ENCODE peak calls at places on chromosomes 7 and 10, in ten cellular contexts. One of them, this sample, is unnamed.

GRCh38 chr10:63084690-63085377 is 48.3 kb upstream of the NRBF2 start:
- DNase-seq in epithelial cell of proximal tubule: no peak
- DNase-seq in pancreas: no peak
- DNase-seq in AG10803: peak
- DNase-seq in lung: no peak
- DNase-seq in CD8-positive, alpha-beta T cell: no peak
- DNase-seq in LNCaP clone FGC: no peak
- DNase-seq in esophagus muscularis mucosa: no peak
- DNase-seq in astrocyte of the cerebellum: no peak
- DNase-seq in right atrium auricular region: no peak
- DNase-seq in this sample: no peak

GRCh38 chr10:17026686-17027485 is 102.7 kb downstream of the CUBN start:
- DNase-seq in CD8-positive, alpha-beta T cell: peak
- DNase-seq in pancreas: no peak
- DNase-seq in AG10803: peak
- DNase-seq in astrocyte of the cerebellum: no peak
- DNase-seq in LNCaP clone FGC: no peak
- DNase-seq in right atrium auricular region: no peak
- DNase-seq in epithelial cell of proximal tubule: no peak
- DNase-seq in lung: no peak
- DNase-seq in esophagus muscularis mucosa: peak
- DNase-seq in this sample: no peak

GRCh38 chr10:88097092-88097894 is 233.9 kb downstream of the PTEN start:
- DNase-seq in astrocyte of the cerebellum: no peak
- DNase-seq in pancreas: no peak
- DNase-seq in esophagus muscularis mucosa: no peak
- DNase-seq in lung: no peak
- DNase-seq in CD8-positive, alpha-beta T cell: no peak
- DNase-seq in epithelial cell of proximal tubule: no peak
- DNase-seq in right atrium auricular region: no peak
- DNase-seq in AG10803: peak
- DNase-seq in LNCaP clone FGC: no peak
- DNase-seq in this sample: peak

GRCh38 chr10:58393317-58393716 is 8.1 kb downstream of the TFAM start:
- DNase-seq in LNCaP clone FGC: no peak
- DNase-seq in right atrium auricular region: no peak
- DNase-seq in pancreas: no peak
- DNase-seq in CD8-positive, alpha-beta T cell: no peak
- DNase-seq in AG10803: peak
- DNase-seq in esophagus muscularis mucosa: no peak
- DNase-seq in lung: no peak
- DNase-seq in astrocyte of the cerebellum: no peak
- DNase-seq in epithelial cell of proximal tubule: no peak
- DNase-seq in this sample: peak

GRCh38 chr10:107834706-107835105 is 670.2 kb upstream of the SORCS1 start:
- DNase-seq in esophagus muscularis mucosa: no peak
- DNase-seq in CD8-positive, alpha-beta T cell: no peak
- DNase-seq in astrocyte of the cerebellum: no peak
- DNase-seq in LNCaP clone FGC: no peak
- DNase-seq in epithelial cell of proximal tubule: no peak
- DNase-seq in lung: no peak
- DNase-seq in right atrium auricular region: no peak
- DNase-seq in AG10803: no peak
- DNase-seq in pancreas: no peak
- DNase-seq in this sample: peak

GRCh38 chr10:3210251-3210650 is 37.7 kb upstream of the PITRM1 start:
- DNase-seq in LNCaP clone FGC: no peak
- DNase-seq in astrocyte of the cerebellum: no peak
- DNase-seq in AG10803: no peak
- DNase-seq in right atrium auricular region: no peak
- DNase-seq in lung: no peak
- DNase-seq in esophagus muscularis mucosa: no peak
- DNase-seq in epithelial cell of proximal tubule: no peak
- DNase-seq in CD8-positive, alpha-beta T cell: no peak
- DNase-seq in pancreas: no peak
- DNase-seq in this sample: no peak

GRCh38 chr10:73758704-73759511 is 14.7 kb downstream of the SEC24C start:
- DNase-seq in right atrium auricular region: no peak
- DNase-seq in lung: no peak
- DNase-seq in astrocyte of the cerebellum: no peak
- DNase-seq in pancreas: no peak
- DNase-seq in LNCaP clone FGC: no peak
- DNase-seq in AG10803: no peak
- DNase-seq in esophagus muscularis mucosa: no peak
- DNase-seq in epithelial cell of proximal tubule: no peak
- DNase-seq in CD8-positive, alpha-beta T cell: no peak
- DNase-seq in this sample: no peak

GRCh38 chr7:150435390-150436073 is 14.9 kb upstream of the GIMAP8 start:
- DNase-seq in AG10803: no peak
- DNase-seq in pancreas: no peak
- DNase-seq in right atrium auricular region: peak
- DNase-seq in lung: no peak
- DNase-seq in epithelial cell of proximal tubule: no peak
- DNase-seq in esophagus muscularis mucosa: no peak
- DNase-seq in LNCaP clone FGC: no peak
- DNase-seq in CD8-positive, alpha-beta T cell: no peak
- DNase-seq in astrocyte of the cerebellum: no peak
- DNase-seq in this sample: no peak

GRCh38 chr10:16809074-16809718 is 8.0 kb downstream of the RSU1 start:
- DNase-seq in esophagus muscularis mucosa: no peak
- DNase-seq in astrocyte of the cerebellum: no peak
- DNase-seq in CD8-positive, alpha-beta T cell: peak
- DNase-seq in epithelial cell of proximal tubule: no peak
- DNase-seq in pancreas: no peak
- DNase-seq in AG10803: peak
- DNase-seq in LNCaP clone FGC: no peak
- DNase-seq in right atrium auricular region: no peak
- DNase-seq in lung: no peak
- DNase-seq in this sample: peak

GRCh38 chr10:132112611-132113010 is 46.9 kb downstream of the JAKMIP3 start:
- DNase-seq in astrocyte of the cerebellum: no peak
- DNase-seq in LNCaP clone FGC: no peak
- DNase-seq in CD8-positive, alpha-beta T cell: no peak
- DNase-seq in lung: no peak
- DNase-seq in esophagus muscularis mucosa: no peak
- DNase-seq in pancreas: no peak
- DNase-seq in epithelial cell of proximal tubule: no peak
- DNase-seq in right atrium auricular region: no peak
- DNase-seq in AG10803: no peak
- DNase-seq in this sample: no peak
- H3K4me3 ChIP-seq in astrocyte of the cerebellum: no peak
- H3K4me3 ChIP-seq in LNCaP clone FGC: no peak
- H3K4me3 ChIP-seq in CD8-positive, alpha-beta T cell: no peak
- H3K4me3 ChIP-seq in lung: no peak
- H3K4me3 ChIP-seq in esophagus muscularis mucosa: no peak
- H3K4me3 ChIP-seq in pancreas: no peak
- H3K4me3 ChIP-seq in epithelial cell of proximal tubule: no peak
- H3K4me3 ChIP-seq in right atrium auricular region: no peak
- H3K4me3 ChIP-seq in AG10803: no peak
- H3K4me3 ChIP-seq in this sample: no peak

GRCh38 chr7:96169439-96169838 is 152.5 kb downstream of the SLC25A13 start:
- DNase-seq in astrocyte of the cerebellum: no peak
- DNase-seq in CD8-positive, alpha-beta T cell: no peak
- DNase-seq in epithelial cell of proximal tubule: peak
- DNase-seq in AG10803: no peak
- DNase-seq in pancreas: no peak
- DNase-seq in lung: no peak
- DNase-seq in right atrium auricular region: no peak
- DNase-seq in esophagus muscularis mucosa: no peak
- DNase-seq in LNCaP clone FGC: no peak
- DNase-seq in this sample: no peak
- TF ChIP-seq CTCF in astrocyte of the cerebellum: no peak
- TF ChIP-seq CTCF in CD8-positive, alpha-beta T cell: no peak
- TF ChIP-seq CTCF in epithelial cell of proximal tubule: peak
- TF ChIP-seq CTCF in AG10803: no peak
- TF ChIP-seq CTCF in pancreas: no peak
- TF ChIP-seq CTCF in lung: no peak
- TF ChIP-seq CTCF in right atrium auricular region: no peak
- TF ChIP-seq CTCF in esophagus muscularis mucosa: no peak
- TF ChIP-seq CTCF in LNCaP clone FGC: no peak
- TF ChIP-seq CTCF in this sample: no peak

DNA sequence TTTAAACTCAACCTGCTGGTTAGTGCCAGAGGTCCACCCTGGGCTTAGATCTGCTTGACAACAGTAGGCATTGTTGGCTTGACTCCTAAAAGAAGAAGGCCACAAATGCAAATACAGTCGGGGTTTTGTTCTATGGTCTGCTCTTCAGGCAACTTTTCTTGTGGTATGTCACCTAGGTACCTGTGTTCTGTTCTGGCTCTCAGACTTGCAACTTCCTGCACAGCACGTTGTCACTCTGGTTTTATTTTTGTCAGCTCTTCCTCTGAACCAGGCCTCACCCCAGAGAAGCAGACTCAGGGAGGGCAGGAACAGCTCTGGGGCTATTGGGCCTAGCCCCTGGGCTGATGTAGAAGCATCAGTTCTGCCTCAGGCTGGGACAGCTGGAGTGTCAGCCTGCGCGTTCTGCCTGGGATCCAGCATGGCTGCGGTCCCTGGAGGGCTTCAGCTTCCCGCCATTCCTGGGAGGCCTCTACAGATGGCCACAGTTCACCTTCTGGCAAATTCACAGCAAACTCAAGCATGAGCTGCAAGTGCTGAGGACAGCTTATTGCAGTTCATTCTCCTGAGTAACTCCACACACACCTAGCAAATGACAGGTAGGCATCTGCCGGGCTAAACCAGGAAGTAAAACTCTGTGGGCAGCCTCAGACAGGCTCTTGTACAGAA is 11.0 kb upstream of the PDCD4 start:
- DNase-seq in astrocyte of the cerebellum: no peak
- DNase-seq in LNCaP clone FGC: no peak
- DNase-seq in CD8-positive, alpha-beta T cell: peak
- DNase-seq in epithelial cell of proximal tubule: no peak
- DNase-seq in AG10803: no peak
- DNase-seq in esophagus muscularis mucosa: no peak
- DNase-seq in pancreas: no peak
- DNase-seq in right atrium auricular region: no peak
- DNase-seq in lung: no peak
- DNase-seq in this sample: no peak
- H3K4me3 ChIP-seq in astrocyte of the cerebellum: no peak
- H3K4me3 ChIP-seq in LNCaP clone FGC: no peak
- H3K4me3 ChIP-seq in CD8-positive, alpha-beta T cell: peak
- H3K4me3 ChIP-seq in epithelial cell of proximal tubule: no peak
- H3K4me3 ChIP-seq in AG10803: no peak
- H3K4me3 ChIP-seq in esophagus muscularis mucosa: no peak
- H3K4me3 ChIP-seq in pancreas: no peak
- H3K4me3 ChIP-seq in right atrium auricular region: no peak
- H3K4me3 ChIP-seq in lung: no peak
- H3K4me3 ChIP-seq in this sample: no peak

GRCh38 chr7:128919881-128920789 is 9.6 kb upstream of the KCP start:
- DNase-seq in lung: no peak
- DNase-seq in CD8-positive, alpha-beta T cell: no peak
- DNase-seq in esophagus muscularis mucosa: no peak
- DNase-seq in AG10803: no peak
- DNase-seq in LNCaP clone FGC: no peak
- DNase-seq in astrocyte of the cerebellum: no peak
- DNase-seq in pancreas: no peak
- DNase-seq in right atrium auricular region: no peak
- DNase-seq in epithelial cell of proximal tubule: no peak
- DNase-seq in this sample: no peak
- TF ChIP-seq CTCF in lung: no peak
- TF ChIP-seq CTCF in CD8-positive, alpha-beta T cell: no peak
- TF ChIP-seq CTCF in esophagus muscularis mucosa: no peak
- TF ChIP-seq CTCF in AG10803: no peak
- TF ChIP-seq CTCF in LNCaP clone FGC: no peak
- TF ChIP-seq CTCF in astrocyte of the cerebellum: no peak
- TF ChIP-seq CTCF in pancreas: no peak
- TF ChIP-seq CTCF in right atrium auricular region: no peak
- TF ChIP-seq CTCF in epithelial cell of proximal tubule: peak
- TF ChIP-seq CTCF in this sample: no peak

GRCh38 chr10:29702288-29703164 is 67.8 kb upstream of the SVIL start:
- DNase-seq in lung: no peak
- DNase-seq in pancreas: no peak
- DNase-seq in epithelial cell of proximal tubule: no peak
- DNase-seq in LNCaP clone FGC: no peak
- DNase-seq in AG10803: peak
- DNase-seq in esophagus muscularis mucosa: no peak
- DNase-seq in CD8-positive, alpha-beta T cell: no peak
- DNase-seq in astrocyte of the cerebellum: no peak
- DNase-seq in right atrium auricular region: no peak
- DNase-seq in this sample: peak
- H3K4me3 ChIP-seq in lung: no peak
- H3K4me3 ChIP-seq in pancreas: no peak
- H3K4me3 ChIP-seq in epithelial cell of proximal tubule: no peak
- H3K4me3 ChIP-seq in LNCaP clone FGC: no peak
- H3K4me3 ChIP-seq in AG10803: no peak
- H3K4me3 ChIP-seq in esophagus muscularis mucosa: no peak
- H3K4me3 ChIP-seq in CD8-positive, alpha-beta T cell: no peak
- H3K4me3 ChIP-seq in astrocyte of the cerebellum: no peak
- H3K4me3 ChIP-seq in right atrium auricular region: no peak
- H3K4me3 ChIP-seq in this sample: no peak

GRCh38 chr7:146772581-146772980 is 656.0 kb downstream of the CNTNAP2 start:
- DNase-seq in epithelial cell of proximal tubule: no peak
- DNase-seq in CD8-positive, alpha-beta T cell: no peak
- DNase-seq in LNCaP clone FGC: no peak
- DNase-seq in lung: no peak
- DNase-seq in astrocyte of the cerebellum: no peak
- DNase-seq in AG10803: no peak
- DNase-seq in pancreas: no peak
- DNase-seq in right atrium auricular region: no peak
- DNase-seq in esophagus muscularis mucosa: no peak
- DNase-seq in this sample: no peak
- TF ChIP-seq CTCF in epithelial cell of proximal tubule: no peak
- TF ChIP-seq CTCF in CD8-positive, alpha-beta T cell: no peak
- TF ChIP-seq CTCF in LNCaP clone FGC: peak
- TF ChIP-seq CTCF in lung: no peak
- TF ChIP-seq CTCF in astrocyte of the cerebellum: no peak
- TF ChIP-seq CTCF in AG10803: no peak
- TF ChIP-seq CTCF in pancreas: no peak
- TF ChIP-seq CTCF in right atrium auricular region: no peak
- TF ChIP-seq CTCF in esophagus muscularis mucosa: no peak
- TF ChIP-seq CTCF in this sample: no peak

DNA sequence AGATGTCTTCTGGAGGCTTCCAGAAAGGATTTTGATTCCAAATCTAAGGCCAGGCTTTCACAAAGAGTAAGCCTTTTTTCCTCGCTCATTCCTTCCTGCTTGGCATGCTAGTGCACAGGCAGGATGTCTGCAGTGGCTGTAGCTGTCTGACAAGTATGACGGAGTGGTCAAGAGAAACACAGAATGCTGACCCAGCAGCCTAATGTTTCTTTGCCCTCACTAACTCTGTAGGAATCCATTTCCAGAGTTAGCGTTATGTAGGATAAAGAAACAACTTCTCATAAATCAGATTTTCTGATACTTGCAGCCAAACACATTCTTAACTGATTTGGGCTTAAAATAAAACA is 190.8 kb upstream of the AGK start:
- DNase-seq in astrocyte of the cerebellum: no peak
- DNase-seq in esophagus muscularis mucosa: no peak
- DNase-seq in CD8-positive, alpha-beta T cell: no peak
- DNase-seq in AG10803: no peak
- DNase-seq in lung: no peak
- DNase-seq in LNCaP clone FGC: no peak
- DNase-seq in right atrium auricular region: no peak
- DNase-seq in pancreas: no peak
- DNase-seq in epithelial cell of proximal tubule: no peak
- DNase-seq in this sample: no peak
- H3K4me3 ChIP-seq in astrocyte of the cerebellum: no peak
- H3K4me3 ChIP-seq in esophagus muscularis mucosa: no peak
- H3K4me3 ChIP-seq in CD8-positive, alpha-beta T cell: no peak
- H3K4me3 ChIP-seq in AG10803: no peak
- H3K4me3 ChIP-seq in lung: no peak
- H3K4me3 ChIP-seq in LNCaP clone FGC: no peak
- H3K4me3 ChIP-seq in right atrium auricular region: no peak
- H3K4me3 ChIP-seq in pancreas: no peak
- H3K4me3 ChIP-seq in epithelial cell of proximal tubule: no peak
- H3K4me3 ChIP-seq in this sample: no peak

GRCh38 chr10:100009793-100010676 is at the start of gene DNMBP:
- DNase-seq in CD8-positive, alpha-beta T cell: peak
- DNase-seq in right atrium auricular region: peak
- DNase-seq in LNCaP clone FGC: no peak
- DNase-seq in AG10803: peak
- DNase-seq in esophagus muscularis mucosa: no peak
- DNase-seq in pancreas: peak
- DNase-seq in astrocyte of the cerebellum: peak
- DNase-seq in lung: peak
- DNase-seq in epithelial cell of proximal tubule: no peak
- DNase-seq in this sample: peak
- TF ChIP-seq CTCF in CD8-positive, alpha-beta T cell: peak
- TF ChIP-seq CTCF in right atrium auricular region: peak
- TF ChIP-seq CTCF in LNCaP clone FGC: peak
- TF ChIP-seq CTCF in AG10803: peak
- TF ChIP-seq CTCF in esophagus muscularis mucosa: peak
- TF ChIP-seq CTCF in pancreas: peak
- TF ChIP-seq CTCF in astrocyte of the cerebellum: peak
- TF ChIP-seq CTCF in lung: peak
- TF ChIP-seq CTCF in epithelial cell of proximal tubule: peak
- TF ChIP-seq CTCF in this sample: no peak

This sample was measured in foreskin fibroblast.